ENCODE peak calls at places on chromosomes 5 and 9, in four cellular contexts. C is AG09309, I is AG04449, F is bronchial epithelial cell. Y is an unnamed sample.

GRCh38 chr9:95085861-95086563 is 231.5 kb downstream of the FANCC start:
- DNase-seq in I (no peak), C (no peak), F (no peak), Y (no peak)

GRCh38 chr5:82594097-82594496 is 315.9 kb upstream of the RPS23 start:
- DNase-seq in C (no peak), I (no peak), F (peak; percentile 44), Y (no peak)

GRCh38 chr5:122200894-122201293 is 71.5 kb downstream of the ZNF474 start:
- DNase-seq in I (no peak), F (no peak), C (no peak), Y (no peak)

GRCh38 chr9:98506422-98507054 is 202.2 kb downstream of the GABBR2 start:
- DNase-seq in F (no peak), C (no peak), I (no peak), Y (no peak)

GRCh38 chr5:135456238-135457099 is 4.3 kb upstream of the TIFAB start:
- DNase-seq in F (peak; percentile 91), C (peak; percentile 69), I (no peak), Y (no peak)

GRCh38 chr9:112694910-112695555 is 22.9 kb downstream of the INIP start:
- DNase-seq in I (no peak), F (no peak), C (no peak), Y (no peak)

GRCh38 chr9:82022121-82022520 is 33.5 kb downstream of the SPATA31D1 start:
- DNase-seq in I (no peak), C (no peak), F (no peak), Y (peak; percentile 5)

GRCh38 chr5:9052421-9052820 is 493.5 kb downstream of the SEMA5A start:
- DNase-seq in C (no peak), F (no peak), I (no peak), Y (no peak)

GRCh38 chr5:31075981-31076380 is 117.5 kb upstream of the CDH6 start:
- DNase-seq in F (no peak), I (no peak), C (no peak), Y (no peak)

GRCh38 chr5:161295721-161296120 is 250.8 kb downstream of the GABRB2 start:
- DNase-seq in F (no peak), C (no peak), I (no peak), Y (no peak)

GRCh38 chr9:14960881-14961280 is 50.7 kb upstream of the FREM1 start:
- DNase-seq in F (peak; percentile 35), C (no peak), I (no peak), Y (no peak)

GRCh38 chr9:126016579-126017290 is 269.6 kb downstream of the PBX3 start:
- DNase-seq in C (no peak), F (no peak), I (no peak), Y (no peak)

GRCh38 chr5:148374693-148375360 is 8.9 kb upstream of the FBXO38 start:
- DNase-seq in C (peak; percentile 63), F (peak; percentile 73), I (no peak), Y (no peak)

GRCh38 chr5:134127376-134127861 is 12.9 kb downstream of the TCF7 start:
- DNase-seq in C (no peak), I (no peak), F (peak; percentile 47), Y (no peak)

GRCh38 chr5:140131967-140132409 is 6.3 kb downstream of the IGIP start:
- DNase-seq in C (peak; percentile 83), F (peak; percentile 96), I (peak; percentile 80), Y (peak; percentile 86)

GRCh38 chr5:67773439-67773988 is 442.0 kb upstream of the PIK3R1 start:
- DNase-seq in I (no peak), F (peak; percentile 37), C (no peak), Y (no peak)

GRCh38 chr9:129570450-129571297 is 50.2 kb downstream of the C9orf50 start:
- DNase-seq in I (peak; percentile 89), F (peak; percentile 83), C (peak; percentile 78), Y (no peak)

GRCh38 chr9:127347831-127348699 is 48.9 kb upstream of the SLC2A8 start:
- DNase-seq in I (peak; percentile 4), C (no peak), F (peak; percentile 50), Y (peak; percentile 39)

GRCh38 chr5:76303917-76304316 is 99.2 kb upstream of the IQGAP2 start:
- DNase-seq in I (no peak), C (no peak), F (peak; percentile 88), Y (no peak)

GRCh38 chr5:124655943-124656459 is 90.4 kb downstream of the ZNF608 start:
- DNase-seq in F (peak; percentile 96), I (no peak), C (no peak), Y (peak; percentile 90)

GRCh38 chr9:94867281-94867841 is 140.9 kb downstream of the AOPEP start:
- DNase-seq in C (peak; percentile 71), F (peak; percentile 86), I (peak; percentile 76), Y (no peak)

GRCh38 chr5:149627070-149627469 is 45.8 kb downstream of the ARHGEF37 start:
- DNase-seq in C (no peak), F (no peak), I (no peak), Y (no peak)

GRCh38 chr9:99046068-99046467 is 58.8 kb upstream of the TGFBR1 start:
- DNase-seq in I (no peak), C (no peak), F (no peak), Y (no peak)

GRCh38 chr5:65861830-65862241 is 64.5 kb upstream of the ERBIN start:
- DNase-seq in I (peak; percentile 97), F (peak; percentile 71), C (peak; percentile 98), Y (peak; percentile 83)

GRCh38 chr5:143645356-143645755 is 166.6 kb upstream of the HMHB1 start:
- DNase-seq in F (no peak), I (no peak), C (no peak), Y (no peak)

GRCh38 chr5:105807251-105807650 is 1863.5 kb downstream of the EFNA5 start:
- DNase-seq in C (no peak), I (peak; percentile 17), F (no peak), Y (no peak)

GRCh38 chr5:172875372-172876279 is 41.6 kb downstream of the ERGIC1 start:
- DNase-seq in C (no peak), I (no peak), F (no peak), Y (no peak)

GRCh38 chr9:120914953-120915352 is 11.6 kb downstream of the TRAF1 start:
- DNase-seq in F (peak; percentile 98), I (no peak), C (no peak), Y (no peak)

GRCh38 chr5:81195334-81195929 is 37.7 kb upstream of the CKMT2 start:
- DNase-seq in C (no peak), I (no peak), F (no peak), Y (no peak)

GRCh38 chr9:16618524-16618923 is 251.9 kb downstream of the BNC2 start:
- DNase-seq in I (no peak), F (no peak), C (no peak), Y (no peak)

GRCh38 chr5:176646049-176646706 is 1.1 kb upstream of the TSPAN17 start:
- DNase-seq in C (no peak), I (no peak), F (no peak), Y (no peak)

GRCh38 chr9:69905291-69905690 is 84.7 kb downstream of the CFAP95 start:
- DNase-seq in I (no peak), F (no peak), C (no peak), Y (no peak)

GRCh38 chr9:36189978-36190377 is 743 bp upstream of the CLTA start:
- DNase-seq in I (no peak), F (no peak), C (no peak), Y (no peak)

GRCh38 chr9:126411948-126412284 is 85.3 kb downstream of the MVB12B start:
- DNase-seq in F (no peak), C (no peak), I (no peak), Y (no peak)

GRCh38 chr5:157558089-157558595 is 17.4 kb downstream of the ADAM19 start:
- DNase-seq in C (peak; percentile 39), I (peak; percentile 71), F (peak; percentile 72), Y (peak; percentile 78)

GRCh38 chr5:7628820-7629219 is 222.1 kb downstream of the CFAP90 start:
- DNase-seq in F (no peak), C (no peak), I (no peak), Y (no peak)
- TF ChIP-seq CTCF in F (no peak), C (no peak), I (no peak), Y (no peak)

GRCh38 chr9:96617439-96618185 is 2.0 kb downstream of the CDC14B start:
- DNase-seq in F (no peak), I (no peak), C (no peak), Y (no peak)
- H3K4me3 ChIP-seq in F (peak overlapping the region; percentile 5), I (peak overlapping the region; percentile 66), C (no peak overlapping the region), Y (peak overlapping the region; percentile 61)

GRCh38 chr5:15183520-15183919 is 311.9 kb upstream of the ANKH start:
- DNase-seq in I (no peak), C (no peak), F (peak; percentile 14), Y (peak; percentile 5)
- TF ChIP-seq CTCF in I (peak; percentile 19), C (peak; percentile 39), F (peak; percentile 9), Y (peak; percentile 53)

GRCh38 chr5:2608391-2608790 is 143.1 kb downstream of the IRX2 start:
- DNase-seq in C (no peak), I (no peak), F (no peak), Y (no peak)
- H3K4me3 ChIP-seq in C (no peak overlapping the region), I (no peak overlapping the region), F (no peak overlapping the region), Y (no peak overlapping the region)

DNA sequence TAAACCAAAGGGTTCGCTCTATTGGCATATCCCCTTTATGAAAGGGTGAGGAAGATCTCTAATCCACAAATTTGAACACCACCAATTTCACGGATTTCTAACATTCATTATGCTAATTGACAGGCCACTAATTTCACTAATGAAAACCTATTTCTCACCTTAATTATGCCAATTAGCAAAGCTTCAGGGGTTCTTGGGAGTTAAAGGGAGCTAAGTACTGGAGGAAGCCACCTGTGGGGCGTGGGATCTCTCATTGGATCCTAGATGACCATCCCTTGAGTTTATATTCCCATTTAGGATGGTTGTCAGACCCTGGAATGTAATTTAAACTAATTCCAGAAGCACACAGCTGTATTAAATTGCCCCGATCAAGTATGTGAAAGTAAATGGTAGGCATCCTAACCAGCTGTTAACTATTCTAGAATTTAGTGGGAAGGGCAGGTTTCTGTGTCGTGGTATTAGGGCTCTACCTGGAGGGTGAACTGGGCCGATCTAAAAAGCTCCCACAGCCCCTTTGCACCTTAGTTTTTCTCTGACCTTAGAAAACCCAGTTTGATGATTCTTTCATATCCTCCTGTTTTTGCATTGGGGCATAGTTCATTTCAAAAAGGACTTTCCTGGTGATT is 77.1 kb downstream of the C9orf152 start:
- DNase-seq in C (no peak), I (no peak), F (no peak), Y (no peak)
- TF ChIP-seq CTCF in C (no peak), I (no peak), F (no peak), Y (no peak)

DNA sequence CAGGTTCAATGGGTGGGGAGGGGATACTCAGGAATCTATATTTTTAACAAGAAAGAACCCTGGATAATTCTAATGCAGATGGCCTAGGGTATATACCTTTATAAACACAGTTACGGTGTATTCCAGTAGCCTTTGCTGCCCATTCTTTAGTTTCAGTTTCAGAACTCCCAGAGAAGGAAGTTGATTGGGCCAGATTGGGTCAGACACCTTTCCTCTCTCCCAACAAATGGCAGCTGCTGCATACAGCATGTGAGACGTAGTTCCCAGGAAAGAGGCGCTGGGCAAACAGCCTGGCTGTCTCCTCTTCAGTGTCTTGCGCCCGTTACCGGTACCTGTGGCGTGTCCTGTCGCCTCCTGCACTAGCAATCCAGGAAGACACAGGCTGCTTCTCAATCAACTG is 20.4 kb downstream of the ACO1 start:
- DNase-seq in C (no peak), I (no peak), F (no peak), Y (no peak)
- H3K4me3 ChIP-seq in C (no peak overlapping the region), I (no peak overlapping the region), F (no peak overlapping the region), Y (no peak overlapping the region)

GRCh38 chr9:34891386-34891785 is 66.7 kb upstream of the PHF24 start:
- DNase-seq in I (no peak), F (peak; percentile 27), C (no peak), Y (no peak)
- TF ChIP-seq CTCF in I (no peak), F (no peak), C (no peak), Y (no peak)